ENCODE peak calls at places on chromosomes 6 and 20, in nine cellular contexts. B, X, K, M, Y, P, N, I and H are unnamed samples.

GRCh38 chr20:46651091-46651962 is at the start of gene SLC13A3:
- DNase-seq in B (no peak), X (no peak), K (no peak), M (no peak), Y (no peak), P (no peak), N (peak), I (no peak), H (no peak)

GRCh38 chr6:82000551-82000950 is 247.0 kb downstream of the IBTK start:
- DNase-seq in B (no peak), X (no peak), K (no peak), M (no peak), Y (no peak), P (peak), N (no peak), I (no peak), H (no peak)

GRCh38 chr6:31453259-31453658 is 44.7 kb upstream of the MICB start:
- DNase-seq in B (no peak), X (no peak), K (no peak), M (no peak), Y (peak), P (peak), N (no peak), I (no peak), H (no peak)

GRCh38 chr20:19047040-19047950 is 165.1 kb upstream of the SLC24A3 start:
- DNase-seq in B (no peak), X (no peak), K (no peak), M (no peak), Y (no peak), P (peak), N (no peak), I (no peak), H (no peak)

GRCh38 chr6:112027942-112028674 is 25.8 kb upstream of the CCN6 start:
- DNase-seq in B (peak), X (no peak), K (no peak), M (peak), Y (peak), P (peak), N (no peak), I (no peak), H (no peak)

GRCh38 chr6:75286955-75287354 is 2.4 kb upstream of the TMEM30A start:
- DNase-seq in B (no peak), X (no peak), K (no peak), M (no peak), Y (no peak), P (no peak), N (no peak), I (no peak), H (no peak)

GRCh38 chr20:10508468-10509251 is 73.6 kb downstream of the SLX4IP start:
- DNase-seq in B (no peak), X (peak), K (no peak), M (no peak), Y (peak), P (no peak), N (no peak), I (no peak), H (no peak)

GRCh38 chr6:17281100-17281496 is at the start of gene RBM24:
- DNase-seq in B (peak), X (peak), K (peak), M (no peak), Y (peak), P (peak), N (no peak), I (peak), H (peak)

GRCh38 chr20:8720089-8720488 is 348.8 kb upstream of the PLCB4 start:
- DNase-seq in B (no peak), X (no peak), K (no peak), M (no peak), Y (peak), P (peak), N (no peak), I (no peak), H (no peak)

GRCh38 chr20:41145821-41146620 is 8.7 kb downstream of the PLCG1 start:
- DNase-seq in B (no peak), X (no peak), K (no peak), M (no peak), Y (no peak), P (no peak), N (peak), I (no peak), H (peak)

GRCh38 chr6:146856296-146856695 is 257.5 kb downstream of the ADGB start:
- DNase-seq in B (no peak), X (no peak), K (no peak), M (no peak), Y (no peak), P (no peak), N (no peak), I (no peak), H (no peak)

GRCh38 chr6:30882764-30883475 is 1.4 kb upstream of the DDR1 start:
- DNase-seq in B (no peak), X (no peak), K (peak), M (no peak), Y (no peak), P (peak), N (no peak), I (peak), H (peak)

GRCh38 chr6:8027965-8028651 is 36.1 kb downstream of the BLOC1S5 start:
- DNase-seq in B (no peak), X (peak), K (no peak), M (no peak), Y (peak), P (no peak), N (no peak), I (no peak), H (no peak)

GRCh38 chr6:43054206-43054943 is 724 bp upstream of the CUL7 start:
- DNase-seq in B (no peak), X (no peak), K (no peak), M (no peak), Y (no peak), P (no peak), N (no peak), I (no peak), H (peak)

GRCh38 chr20:31746068-31746878 is 7.2 kb downstream of the TPX2 start:
- DNase-seq in B (no peak), X (no peak), K (no peak), M (no peak), Y (no peak), P (no peak), N (no peak), I (no peak), H (no peak)

GRCh38 chr6:35478259-35478658 is 10.1 kb downstream of the RPL10A start:
- DNase-seq in B (no peak), X (no peak), K (no peak), M (no peak), Y (no peak), P (no peak), N (no peak), I (no peak), H (no peak)

GRCh38 chr6:15242503-15242902 is 3.4 kb upstream of the JARID2 start:
- DNase-seq in B (no peak), X (no peak), K (no peak), M (no peak), Y (no peak), P (no peak), N (no peak), I (no peak), H (no peak)

GRCh38 chr6:119985952-119986736 is 636.6 kb upstream of the MAN1A1 start:
- DNase-seq in B (no peak), X (no peak), K (no peak), M (no peak), Y (no peak), P (peak), N (no peak), I (no peak), H (no peak)

GRCh38 chr20:47003223-47003622 is 108.6 kb downstream of the EYA2 start:
- DNase-seq in B (no peak), X (no peak), K (no peak), M (no peak), Y (no peak), P (no peak), N (no peak), I (no peak), H (peak)

GRCh38 chr6:73565767-73566485 is 45.1 kb upstream of the EEF1A1 start:
- DNase-seq in B (no peak), X (peak), K (no peak), M (no peak), Y (peak), P (no peak), N (no peak), I (no peak), H (no peak)

GRCh38 chr6:111534366-111534765 is 51.3 kb upstream of the REV3L start:
- DNase-seq in B (no peak), X (peak), K (no peak), M (no peak), Y (no peak), P (peak), N (peak), I (no peak), H (peak)

GRCh38 chr6:133610271-133610840 is 278.6 kb upstream of the TCF21 start:
- DNase-seq in B (no peak), X (peak), K (no peak), M (no peak), Y (peak), P (peak), N (no peak), I (no peak), H (no peak)

GRCh38 chr20:48012401-48012974 is 227.2 kb upstream of the SULF2 start:
- DNase-seq in B (peak), X (peak), K (no peak), M (no peak), Y (peak), P (peak), N (no peak), I (no peak), H (no peak)

GRCh38 chr6:149482542-149483261 is 2.1 kb downstream of the ZC3H12D start:
- DNase-seq in B (no peak), X (no peak), K (no peak), M (no peak), Y (no peak), P (no peak), N (no peak), I (no peak), H (no peak)

GRCh38 chr6:31897612-31898199 is at the start of gene EHMT2:
- DNase-seq in B (peak), X (peak), K (peak), M (peak), Y (peak), P (peak), N (peak), I (peak), H (peak)

GRCh38 chr20:35091808-35092523 is 641 bp downstream of the TRPC4AP start:
- DNase-seq in B (no peak), X (peak), K (no peak), M (no peak), Y (peak), P (no peak), N (no peak), I (peak), H (no peak)

GRCh38 chr20:59153355-59153681 is 10.3 kb upstream of the ZNF831 start:
- DNase-seq in B (no peak), X (no peak), K (no peak), M (no peak), Y (no peak), P (no peak), N (peak), I (no peak), H (no peak)

GRCh38 chr6:19603716-19604115 is 233.5 kb upstream of the ID4 start:
- DNase-seq in B (no peak), X (no peak), K (no peak), M (no peak), Y (no peak), P (no peak), N (peak), I (no peak), H (no peak)

GRCh38 chr6:39357998-39358686 is 35.6 kb upstream of the KCNK16 start:
- DNase-seq in B (no peak), X (peak), K (no peak), M (no peak), Y (peak), P (peak), N (no peak), I (no peak), H (peak)

GRCh38 chr6:139881728-139882211 is 507.3 kb upstream of the CITED2 start:
- DNase-seq in B (no peak), X (peak), K (no peak), M (no peak), Y (peak), P (peak), N (no peak), I (peak), H (no peak)

GRCh38 chr6:5083307-5083583 is 1.9 kb upstream of the PPP1R3G start:
- DNase-seq in B (no peak), X (no peak), K (no peak), M (no peak), Y (no peak), P (no peak), N (no peak), I (no peak), H (no peak)

GRCh38 chr6:89862281-89862680 is 32.0 kb upstream of the GJA10 start:
- DNase-seq in B (no peak), X (no peak), K (no peak), M (no peak), Y (no peak), P (no peak), N (no peak), I (no peak), H (no peak)

GRCh38 chr6:13419422-13419821 is 68.0 kb downstream of the GFOD1 start:
- DNase-seq in B (no peak), X (no peak), K (no peak), M (no peak), Y (no peak), P (no peak), N (no peak), I (no peak), H (no peak)